ENCODE peak calls at places on chromosome 19, in eight cellular contexts. R is SK-N-SH, S is K562, Y is A549, V is GM12878, H is IMR-90, E is H1, I is HepG2. U is an unnamed sample.

GRCh38 chr19:39997595-39998216 is 846 bp downstream of the ZNF546 start:
- DNase-seq in R (peak), S (no peak), Y (no peak), V (no peak), H (peak), E (no peak), I (peak), U (no peak)

GRCh38 chr19:4077800-4078683 is 11.3 kb upstream of the ZBTB7A start:
- DNase-seq in R (no peak), S (peak), Y (no peak), V (no peak), H (no peak), E (no peak), I (no peak), U (peak)

GRCh38 chr19:42293966-42294365 is 8.0 kb upstream of the PRR19 start:
- DNase-seq in R (no peak), S (no peak), Y (no peak), V (no peak), H (no peak), E (no peak), I (no peak), U (no peak)

GRCh38 chr19:56765107-56765506 is 75.4 kb downstream of the PEG3 start:
- DNase-seq in R (peak), S (no peak), Y (no peak), V (no peak), H (no peak), E (no peak), I (no peak), U (no peak)

GRCh38 chr19:4338441-4339350 is at the start of gene STAP2:
- DNase-seq in R (no peak), S (no peak), Y (no peak), V (no peak), H (no peak), E (no peak), I (peak), U (peak)

GRCh38 chr19:44939668-44940067 is 2.4 kb upstream of the APOC4 start:
- DNase-seq in R (no peak), S (no peak), Y (no peak), V (no peak), H (no peak), E (no peak), I (peak), U (no peak)

GRCh38 chr19:28394705-28395104 is 818.2 kb downstream of the UQCRFS1 start:
- DNase-seq in R (no peak), S (no peak), Y (no peak), V (no peak), H (no peak), E (no peak), I (no peak), U (no peak)

GRCh38 chr19:53131732-53132131 is 978 bp downstream of the ZNF415 start:
- DNase-seq in R (peak), S (no peak), Y (no peak), V (no peak), H (no peak), E (no peak), I (no peak), U (no peak)

GRCh38 chr19:41248895-41249294 is 15.3 kb upstream of the HNRNPUL1 start:
- DNase-seq in R (no peak), S (no peak), Y (no peak), V (no peak), H (no peak), E (no peak), I (no peak), U (no peak)

GRCh38 chr19:50432221-50432626 is 468 bp upstream of the MYBPC2 start:
- DNase-seq in R (no peak), S (no peak), Y (no peak), V (no peak), H (no peak), E (no peak), I (no peak), U (peak)

GRCh38 chr19:4815426-4816387 is 15.8 kb downstream of the TICAM1 start:
- DNase-seq in R (peak), S (peak), Y (peak), V (peak), H (peak), E (peak), I (peak), U (peak)

GRCh38 chr19:45160870-45161714 is at the start of gene NKPD1:
- DNase-seq in R (no peak), S (no peak), Y (no peak), V (no peak), H (no peak), E (no peak), I (no peak), U (peak)

GRCh38 chr19:40285353-40286234 is 449 bp upstream of the AKT2 start:
- DNase-seq in R (peak), S (peak), Y (peak), V (peak), H (peak), E (peak), I (peak), U (peak)

GRCh38 chr19:2716275-2716650 is 4.9 kb downstream of the DIRAS1 start:
- DNase-seq in R (peak), S (no peak), Y (no peak), V (no peak), H (no peak), E (no peak), I (no peak), U (no peak)

GRCh38 chr19:9768175-9769112 is at the start of gene ZNF846:
- DNase-seq in R (peak), S (peak), Y (peak), V (peak), H (peak), E (peak), I (peak), U (peak)

GRCh38 chr19:45782820-45783785 is 813 bp upstream of the DMPK start:
- DNase-seq in R (peak), S (no peak), Y (peak), V (no peak), H (peak), E (no peak), I (no peak), U (no peak)

GRCh38 chr19:42370667-42371066 is 19.4 kb downstream of the CNFN start:
- DNase-seq in R (no peak), S (no peak), Y (no peak), V (no peak), H (no peak), E (no peak), I (no peak), U (no peak)

GRCh38 chr19:6580313-6580712 is 10.6 kb downstream of the CD70 start:
- DNase-seq in R (no peak), S (no peak), Y (peak), V (no peak), H (peak), E (no peak), I (no peak), U (no peak)

GRCh38 chr19:38634757-38635482 is 12.5 kb upstream of the ACTN4 start:
- DNase-seq in R (peak), S (peak), Y (peak), V (peak), H (peak), E (no peak), I (no peak), U (peak)

GRCh38 chr19:33496016-33496415 is 25.6 kb downstream of the PEPD start:
- DNase-seq in R (no peak), S (no peak), Y (no peak), V (no peak), H (no peak), E (no peak), I (no peak), U (no peak)

GRCh38 chr19:4909172-4909896 is at the start of gene UHRF1:
- DNase-seq in R (peak), S (peak), Y (peak), V (no peak), H (no peak), E (no peak), I (peak), U (no peak)

GRCh38 chr19:36939153-36939552 is 23.0 kb downstream of the ZNF568 start:
- DNase-seq in R (peak), S (no peak), Y (no peak), V (no peak), H (no peak), E (no peak), I (no peak), U (no peak)

GRCh38 chr19:33883869-33884519 is 87.3 kb downstream of the KCTD15 start:
- DNase-seq in R (peak), S (no peak), Y (no peak), V (no peak), H (no peak), E (peak), I (no peak), U (peak)

GRCh38 chr19:4081441-4082129 is 14.9 kb upstream of the ZBTB7A start:
- DNase-seq in R (no peak), S (peak), Y (peak), V (no peak), H (no peak), E (no peak), I (no peak), U (no peak)

GRCh38 chr19:29479941-29480340 is 45.9 kb upstream of the VSTM2B start:
- DNase-seq in R (no peak), S (no peak), Y (no peak), V (no peak), H (no peak), E (no peak), I (no peak), U (no peak)

GRCh38 chr19:29477831-29478577 is 47.8 kb upstream of the VSTM2B start:
- DNase-seq in R (no peak), S (no peak), Y (no peak), V (no peak), H (no peak), E (no peak), I (no peak), U (no peak)

GRCh38 chr19:29476528-29476927 is 49.3 kb upstream of the VSTM2B start:
- DNase-seq in R (no peak), S (no peak), Y (no peak), V (no peak), H (no peak), E (no peak), I (no peak), U (no peak)

GRCh38 chr19:29480507-29480906 is 45.3 kb upstream of the VSTM2B start:
- DNase-seq in R (no peak), S (no peak), Y (no peak), V (no peak), H (no peak), E (no peak), I (no peak), U (no peak)

GRCh38 chr19:29478578-29479565 is 46.9 kb upstream of the VSTM2B start:
- DNase-seq in R (peak), S (peak), Y (peak), V (no peak), H (no peak), E (peak), I (peak), U (peak)
- TF ChIP-seq USF2 in R (no peak), S (no peak), Y (no peak), V (no peak), H (no peak), E (no peak), I (no peak), U (no peak)

DNA sequence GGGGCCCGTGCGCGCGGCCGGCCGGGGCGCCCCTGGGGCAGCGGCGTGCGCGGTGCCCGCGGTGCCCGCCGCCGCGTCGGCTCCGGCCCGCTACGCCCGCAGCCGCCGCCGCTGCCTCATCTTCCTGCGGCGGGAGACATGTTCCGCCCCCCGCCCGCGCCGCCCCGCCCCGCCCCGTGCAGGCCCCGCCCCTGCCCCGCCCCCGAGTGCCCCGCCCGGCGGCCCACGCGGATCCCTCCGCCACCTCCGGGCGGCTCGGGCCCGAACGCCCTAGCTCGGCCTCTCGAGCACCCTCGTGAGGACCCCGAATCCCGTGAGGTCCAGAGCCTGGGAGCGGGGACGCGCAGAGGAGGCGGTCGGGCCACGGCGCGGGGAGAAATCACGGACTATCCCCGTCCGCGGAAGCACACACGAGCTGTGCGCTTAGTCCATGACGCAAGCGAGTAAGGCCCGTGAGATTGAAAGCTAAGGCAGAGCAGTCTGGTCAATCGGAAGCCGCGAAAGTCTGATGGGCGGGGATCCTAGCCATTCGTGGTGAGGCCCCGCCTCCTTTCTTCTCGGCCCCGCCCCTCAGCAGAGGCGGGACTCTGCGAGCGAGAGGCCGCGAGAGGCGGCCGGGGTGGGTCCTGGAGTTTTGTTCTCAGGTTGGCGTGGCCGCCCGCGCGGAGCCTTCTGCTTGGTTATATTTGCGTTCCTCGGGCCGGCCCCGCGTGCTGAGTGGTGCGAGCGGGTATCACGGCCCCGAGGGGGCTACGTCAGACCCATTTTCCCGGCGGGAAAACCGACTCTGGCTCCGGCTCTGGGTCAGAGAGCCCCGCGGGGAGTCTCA is at the start of gene TCF3:
- DNase-seq in R (peak), S (peak), Y (peak), V (peak), H (peak), E (peak), I (peak), U (peak)
- TF ChIP-seq USF2 in R (no peak), S (no peak), Y (no peak), V (no peak), H (no peak), E (no peak), I (no peak), U (no peak)

GRCh38 chr19:31592456-31592855 is 243.2 kb upstream of the TSHZ3 start:
- DNase-seq in R (no peak), S (no peak), Y (no peak), V (no peak), H (no peak), E (no peak), I (no peak), U (no peak)

GRCh38 chr19:31586282-31586681 is 237.0 kb upstream of the TSHZ3 start:
- DNase-seq in R (no peak), S (no peak), Y (no peak), V (no peak), H (peak), E (no peak), I (no peak), U (no peak)

GRCh38 chr19:31589109-31589508 is 239.9 kb upstream of the TSHZ3 start:
- DNase-seq in R (no peak), S (no peak), Y (no peak), V (no peak), H (no peak), E (no peak), I (no peak), U (no peak)

GRCh38 chr19:31595521-31595920 is 246.3 kb upstream of the TSHZ3 start:
- DNase-seq in R (no peak), S (no peak), Y (no peak), V (no peak), H (no peak), E (no peak), I (no peak), U (no peak)

DNA sequence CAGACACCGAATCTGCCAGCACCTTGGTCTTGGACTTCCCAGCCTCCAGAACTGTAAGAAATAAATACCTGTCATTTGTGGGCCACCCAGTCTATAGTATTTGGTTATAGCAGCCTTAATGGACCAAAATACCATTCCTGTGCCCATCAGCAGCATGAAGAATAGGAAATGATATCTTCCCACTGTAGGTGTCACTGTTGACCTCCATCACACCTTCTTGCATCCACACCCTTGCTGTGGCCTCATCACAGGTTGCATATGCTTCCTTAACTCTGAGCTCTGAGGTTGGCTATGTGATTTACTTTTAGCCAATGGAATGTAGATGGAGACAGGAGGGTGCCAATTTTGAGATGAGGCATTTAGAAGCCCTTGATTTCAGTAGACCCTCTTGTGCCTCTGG is 242.0 kb upstream of the TSHZ3 start:
- DNase-seq in R (no peak), S (no peak), Y (no peak), V (no peak), H (no peak), E (no peak), I (no peak), U (no peak)
- TF ChIP-seq USF2 in R (no peak), S (no peak), Y (no peak), V (no peak), H (no peak), E (no peak), I (no peak), U (no peak)

DNA sequence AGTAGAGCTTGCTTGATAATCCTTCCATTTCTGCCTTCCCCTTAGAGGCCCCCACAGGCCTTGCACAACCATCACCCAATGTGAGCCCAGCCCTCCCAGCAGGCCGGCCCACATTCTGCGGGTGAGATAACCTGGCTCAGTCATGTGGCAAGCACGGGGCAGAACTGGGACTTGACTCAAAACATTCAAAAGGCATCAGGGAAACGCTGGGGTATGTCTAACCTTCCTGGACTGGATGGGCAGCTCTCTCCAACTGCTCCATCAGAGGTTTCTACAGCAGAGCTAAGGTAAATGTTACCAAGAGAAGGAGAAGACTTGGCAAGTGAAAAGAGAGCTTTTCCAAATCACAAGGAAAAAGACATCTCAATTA is 24.8 kb downstream of the EPS15L1 start:
- DNase-seq in R (no peak), S (peak), Y (no peak), V (peak), H (peak), E (no peak), I (peak), U (no peak)
- TF ChIP-seq USF2 in R (no peak), S (no peak), Y (no peak), V (peak), H (peak), E (no peak), I (no peak), U (no peak)

GRCh38 chr19:47049307-47049700 is 880 bp upstream of the TMEM160 start:
- DNase-seq in R (no peak), S (no peak), Y (no peak), V (no peak), H (peak), E (no peak), I (no peak), U (no peak)
- TF ChIP-seq USF2 in R (no peak), S (no peak), Y (no peak), V (no peak), H (no peak), E (no peak), I (no peak), U (no peak)

GRCh38 chr19:35284153-35285140 is 2.1 kb downstream of the HAMP start:
- DNase-seq in R (no peak), S (no peak), Y (no peak), V (no peak), H (no peak), E (no peak), I (peak), U (no peak)

GRCh38 chr19:35278578-35279284 is 3.6 kb upstream of the HAMP start:
- DNase-seq in R (no peak), S (no peak), Y (no peak), V (no peak), H (no peak), E (no peak), I (no peak), U (no peak)

GRCh38 chr19:35279985-35280821 is 2.1 kb upstream of the HAMP start:
- DNase-seq in R (no peak), S (no peak), Y (no peak), V (peak), H (no peak), E (no peak), I (peak), U (no peak)

GRCh38 chr19:35279374-35279773 is 3.0 kb upstream of the HAMP start:
- DNase-seq in R (no peak), S (no peak), Y (no peak), V (no peak), H (no peak), E (no peak), I (no peak), U (no peak)

GRCh38 chr19:35281303-35281702 is 1.0 kb upstream of the HAMP start:
- DNase-seq in R (no peak), S (no peak), Y (no peak), V (no peak), H (no peak), E (no peak), I (no peak), U (no peak)
- TF ChIP-seq USF2 in R (no peak), S (no peak), Y (no peak), V (no peak), H (no peak), E (no peak), I (no peak), U (no peak)

GRCh38 chr19:55005684-55006488 is 32.2 kb downstream of the GP6 start:
- DNase-seq in R (peak), S (peak), Y (peak), V (peak), H (no peak), E (no peak), I (peak), U (no peak)
- TF ChIP-seq USF2 in R (no peak), S (no peak), Y (no peak), V (no peak), H (no peak), E (no peak), I (no peak), U (no peak)

GRCh38 chr19:18982669-18983068 is 41.7 kb upstream of the HOMER3 start:
- DNase-seq in R (no peak), S (no peak), Y (no peak), V (no peak), H (no peak), E (no peak), I (no peak), U (no peak)
- TF ChIP-seq USF2 in R (no peak), S (no peak), Y (no peak), V (no peak), H (no peak), E (no peak), I (no peak), U (no peak)

DNA sequence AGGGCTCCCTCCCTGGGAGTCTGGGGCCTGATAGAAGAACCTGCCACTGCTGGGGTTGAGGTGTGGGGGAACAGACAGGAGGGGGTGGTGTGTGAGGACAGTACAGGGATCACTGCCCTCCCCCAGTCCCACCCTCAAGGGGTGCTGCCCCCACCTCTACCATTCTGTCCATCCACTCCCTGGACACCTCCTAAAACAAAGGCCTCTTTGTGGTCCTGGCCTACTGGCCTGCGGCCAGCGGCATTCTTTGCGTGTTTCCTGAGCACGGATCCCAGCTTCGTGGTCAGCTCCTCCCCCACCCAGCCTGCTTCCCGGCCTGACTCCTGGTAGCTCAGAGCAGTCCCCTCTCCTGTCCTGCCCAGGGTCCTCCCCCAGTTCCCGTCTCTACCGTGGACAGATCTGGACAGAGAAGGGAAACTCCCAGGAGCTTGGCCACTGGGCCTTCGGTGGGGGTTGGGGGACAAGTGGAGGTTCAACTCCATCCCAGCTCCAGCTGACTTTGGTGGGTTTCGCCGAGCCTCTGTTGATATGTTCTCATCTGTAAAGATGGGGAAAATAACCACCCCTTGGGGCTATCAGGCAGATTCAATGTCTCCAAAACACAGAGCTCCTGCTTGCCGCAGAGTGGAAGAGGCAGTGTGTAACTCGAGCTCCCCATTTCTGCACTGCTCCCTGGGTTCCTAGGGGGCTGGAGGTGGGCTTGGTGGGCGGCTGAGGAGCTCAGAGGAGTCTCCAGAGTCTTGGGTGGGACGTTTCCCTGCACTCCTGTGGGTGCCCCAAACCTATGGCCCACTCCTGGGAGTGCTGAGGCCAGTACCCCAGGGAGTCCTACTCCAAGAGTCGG is 48.7 kb downstream of the LYL1 start:
- DNase-seq in R (peak), S (no peak), Y (peak), V (no peak), H (peak), E (no peak), I (peak), U (peak)
- TF ChIP-seq USF2 in R (no peak), S (no peak), Y (no peak), V (no peak), H (no peak), E (no peak), I (no peak), U (no peak)

GRCh38 chr19:1277061-1277460 is 1.7 kb downstream of the FAM174C start:
- DNase-seq in R (no peak), S (no peak), Y (no peak), V (no peak), H (no peak), E (no peak), I (no peak), U (no peak)
- TF ChIP-seq USF2 in R (no peak), S (no peak), Y (no peak), V (no peak), H (no peak), E (no peak), I (no peak), U (no peak)